ENCODE peak calls at places on chromosome X, in ten cellular contexts. One of them, this sample, is unnamed.

GRCh38 chrX:118513120-118513899 is 17.7 kb downstream of the DOCK11 start:
- DNase-seq in cardiac muscle cell: peak
- DNase-seq in fibroblast of the aortic adventitia: peak
- DNase-seq in tibial nerve: no peak
- DNase-seq in mucosa of descending colon: no peak
- DNase-seq in CD8-positive, alpha-beta T cell: no peak
- DNase-seq in choroid plexus epithelial cell: no peak
- DNase-seq in AG10803: peak
- DNase-seq in A549: no peak
- DNase-seq in heart right ventricle: no peak
- DNase-seq in this sample: no peak

GRCh38 chrX:49053223-49054072 is 5.4 kb upstream of the CCDC120 start:
- DNase-seq in choroid plexus epithelial cell: peak
- DNase-seq in A549: peak
- DNase-seq in mucosa of descending colon: peak
- DNase-seq in fibroblast of the aortic adventitia: peak
- DNase-seq in tibial nerve: no peak
- DNase-seq in AG10803: peak
- DNase-seq in cardiac muscle cell: peak
- DNase-seq in CD8-positive, alpha-beta T cell: peak
- DNase-seq in heart right ventricle: peak
- DNase-seq in this sample: peak

GRCh38 chrX:13688772-13689518 is at the start of gene RAB9A:
- DNase-seq in CD8-positive, alpha-beta T cell: peak
- DNase-seq in fibroblast of the aortic adventitia: peak
- DNase-seq in A549: peak
- DNase-seq in AG10803: peak
- DNase-seq in cardiac muscle cell: peak
- DNase-seq in heart right ventricle: peak
- DNase-seq in choroid plexus epithelial cell: peak
- DNase-seq in tibial nerve: peak
- DNase-seq in mucosa of descending colon: peak
- DNase-seq in this sample: peak

GRCh38 chrX:11967986-11968385 is 170.3 kb upstream of the FRMPD4 start:
- DNase-seq in choroid plexus epithelial cell: no peak
- DNase-seq in tibial nerve: no peak
- DNase-seq in heart right ventricle: no peak
- DNase-seq in A549: no peak
- DNase-seq in fibroblast of the aortic adventitia: peak
- DNase-seq in mucosa of descending colon: no peak
- DNase-seq in cardiac muscle cell: peak
- DNase-seq in CD8-positive, alpha-beta T cell: no peak
- DNase-seq in AG10803: no peak
- DNase-seq in this sample: no peak

GRCh38 chrX:130413415-130413814 is 11.6 kb downstream of the RBMX2 start:
- DNase-seq in heart right ventricle: no peak
- DNase-seq in mucosa of descending colon: no peak
- DNase-seq in fibroblast of the aortic adventitia: peak
- DNase-seq in A549: no peak
- DNase-seq in CD8-positive, alpha-beta T cell: no peak
- DNase-seq in AG10803: peak
- DNase-seq in cardiac muscle cell: peak
- DNase-seq in tibial nerve: no peak
- DNase-seq in choroid plexus epithelial cell: peak
- DNase-seq in this sample: no peak

GRCh38 chrX:9308426-9308825 is 156.4 kb upstream of the TBL1X start:
- DNase-seq in AG10803: no peak
- DNase-seq in mucosa of descending colon: no peak
- DNase-seq in heart right ventricle: no peak
- DNase-seq in choroid plexus epithelial cell: no peak
- DNase-seq in cardiac muscle cell: no peak
- DNase-seq in CD8-positive, alpha-beta T cell: no peak
- DNase-seq in fibroblast of the aortic adventitia: no peak
- DNase-seq in tibial nerve: no peak
- DNase-seq in A549: no peak
- DNase-seq in this sample: no peak

GRCh38 chrX:139720136-139720535 is 12.2 kb upstream of the MCF2 start:
- DNase-seq in tibial nerve: no peak
- DNase-seq in CD8-positive, alpha-beta T cell: no peak
- DNase-seq in AG10803: peak
- DNase-seq in A549: peak
- DNase-seq in heart right ventricle: no peak
- DNase-seq in cardiac muscle cell: peak
- DNase-seq in mucosa of descending colon: no peak
- DNase-seq in fibroblast of the aortic adventitia: peak
- DNase-seq in choroid plexus epithelial cell: peak
- DNase-seq in this sample: no peak

GRCh38 chrX:86002076-86002896 is 45.1 kb downstream of the CHM start:
- DNase-seq in CD8-positive, alpha-beta T cell: peak
- DNase-seq in cardiac muscle cell: no peak
- DNase-seq in AG10803: peak
- DNase-seq in A549: no peak
- DNase-seq in choroid plexus epithelial cell: peak
- DNase-seq in fibroblast of the aortic adventitia: peak
- DNase-seq in heart right ventricle: peak
- DNase-seq in tibial nerve: no peak
- DNase-seq in mucosa of descending colon: peak
- DNase-seq in this sample: no peak

GRCh38 chrX:20527458-20528099 is 260.9 kb upstream of the RPS6KA3 start:
- DNase-seq in tibial nerve: no peak
- DNase-seq in A549: peak
- DNase-seq in mucosa of descending colon: no peak
- DNase-seq in heart right ventricle: no peak
- DNase-seq in fibroblast of the aortic adventitia: peak
- DNase-seq in choroid plexus epithelial cell: peak
- DNase-seq in CD8-positive, alpha-beta T cell: no peak
- DNase-seq in AG10803: peak
- DNase-seq in cardiac muscle cell: peak
- DNase-seq in this sample: peak

GRCh38 chrX:153928846-153929245 is 2.8 kb upstream of the ARHGAP4 start:
- DNase-seq in heart right ventricle: no peak
- DNase-seq in CD8-positive, alpha-beta T cell: no peak
- DNase-seq in A549: no peak
- DNase-seq in cardiac muscle cell: no peak
- DNase-seq in fibroblast of the aortic adventitia: no peak
- DNase-seq in mucosa of descending colon: no peak
- DNase-seq in tibial nerve: no peak
- DNase-seq in AG10803: no peak
- DNase-seq in choroid plexus epithelial cell: no peak
- DNase-seq in this sample: peak
- TF ChIP-seq CTCF in heart right ventricle: no peak
- TF ChIP-seq CTCF in CD8-positive, alpha-beta T cell: no peak
- TF ChIP-seq CTCF in A549: no peak
- TF ChIP-seq CTCF in cardiac muscle cell: no peak
- TF ChIP-seq CTCF in fibroblast of the aortic adventitia: no peak
- TF ChIP-seq CTCF in mucosa of descending colon: no peak
- TF ChIP-seq CTCF in tibial nerve: no peak
- TF ChIP-seq CTCF in AG10803: no peak
- TF ChIP-seq CTCF in choroid plexus epithelial cell: no peak
- TF ChIP-seq CTCF in this sample: no peak

GRCh38 chrX:119602701-119603255 is 3.4 kb downstream of the NKRF start:
- DNase-seq in AG10803: no peak
- DNase-seq in cardiac muscle cell: no peak
- DNase-seq in A549: no peak
- DNase-seq in tibial nerve: no peak
- DNase-seq in fibroblast of the aortic adventitia: no peak
- DNase-seq in choroid plexus epithelial cell: no peak
- DNase-seq in mucosa of descending colon: no peak
- DNase-seq in CD8-positive, alpha-beta T cell: no peak
- DNase-seq in heart right ventricle: no peak
- DNase-seq in this sample: no peak

GRCh38 chrX:119606508-119607389 is 525 bp upstream of the NKRF start:
- DNase-seq in CD8-positive, alpha-beta T cell: no peak
- DNase-seq in mucosa of descending colon: no peak
- DNase-seq in tibial nerve: no peak
- DNase-seq in AG10803: peak
- DNase-seq in fibroblast of the aortic adventitia: peak
- DNase-seq in A549: no peak
- DNase-seq in cardiac muscle cell: peak
- DNase-seq in heart right ventricle: no peak
- DNase-seq in choroid plexus epithelial cell: peak
- DNase-seq in this sample: no peak

GRCh38 chrX:119605739-119606507 is at the start of gene NKRF:
- DNase-seq in tibial nerve: peak
- DNase-seq in fibroblast of the aortic adventitia: no peak
- DNase-seq in AG10803: peak
- DNase-seq in cardiac muscle cell: peak
- DNase-seq in A549: peak
- DNase-seq in mucosa of descending colon: peak
- DNase-seq in heart right ventricle: peak
- DNase-seq in choroid plexus epithelial cell: peak
- DNase-seq in CD8-positive, alpha-beta T cell: peak
- DNase-seq in this sample: peak

GRCh38 chrX:119605398-119605738 is 856 bp downstream of the NKRF start:
- DNase-seq in fibroblast of the aortic adventitia: no peak
- DNase-seq in mucosa of descending colon: peak
- DNase-seq in choroid plexus epithelial cell: peak
- DNase-seq in cardiac muscle cell: no peak
- DNase-seq in A549: peak
- DNase-seq in AG10803: no peak
- DNase-seq in tibial nerve: no peak
- DNase-seq in heart right ventricle: peak
- DNase-seq in CD8-positive, alpha-beta T cell: peak
- DNase-seq in this sample: peak

GRCh38 chrX:119604778-119605177 is 1.4 kb downstream of the NKRF start:
- DNase-seq in mucosa of descending colon: no peak
- DNase-seq in CD8-positive, alpha-beta T cell: no peak
- DNase-seq in AG10803: no peak
- DNase-seq in tibial nerve: no peak
- DNase-seq in choroid plexus epithelial cell: peak
- DNase-seq in fibroblast of the aortic adventitia: no peak
- DNase-seq in cardiac muscle cell: no peak
- DNase-seq in A549: no peak
- DNase-seq in heart right ventricle: no peak
- DNase-seq in this sample: no peak
- H3K4me3 ChIP-seq in mucosa of descending colon: no peak
- H3K4me3 ChIP-seq in CD8-positive, alpha-beta T cell: peak
- H3K4me3 ChIP-seq in AG10803: peak
- H3K4me3 ChIP-seq in tibial nerve: peak
- H3K4me3 ChIP-seq in choroid plexus epithelial cell: peak
- H3K4me3 ChIP-seq in fibroblast of the aortic adventitia: peak
- H3K4me3 ChIP-seq in cardiac muscle cell: peak
- H3K4me3 ChIP-seq in A549: peak
- H3K4me3 ChIP-seq in heart right ventricle: peak
- H3K4me3 ChIP-seq in this sample: peak

GRCh38 chrX:131677655-131678628 is 134.1 kb downstream of the OR13H1 start:
- DNase-seq in choroid plexus epithelial cell: peak
- DNase-seq in tibial nerve: no peak
- DNase-seq in CD8-positive, alpha-beta T cell: peak
- DNase-seq in cardiac muscle cell: peak
- DNase-seq in heart right ventricle: peak
- DNase-seq in fibroblast of the aortic adventitia: peak
- DNase-seq in mucosa of descending colon: no peak
- DNase-seq in AG10803: peak
- DNase-seq in A549: peak
- DNase-seq in this sample: peak

GRCh38 chrX:131671714-131672113 is 127.8 kb downstream of the OR13H1 start:
- DNase-seq in fibroblast of the aortic adventitia: no peak
- DNase-seq in mucosa of descending colon: no peak
- DNase-seq in choroid plexus epithelial cell: no peak
- DNase-seq in CD8-positive, alpha-beta T cell: no peak
- DNase-seq in AG10803: no peak
- DNase-seq in A549: no peak
- DNase-seq in cardiac muscle cell: no peak
- DNase-seq in heart right ventricle: no peak
- DNase-seq in tibial nerve: no peak
- DNase-seq in this sample: no peak

DNA sequence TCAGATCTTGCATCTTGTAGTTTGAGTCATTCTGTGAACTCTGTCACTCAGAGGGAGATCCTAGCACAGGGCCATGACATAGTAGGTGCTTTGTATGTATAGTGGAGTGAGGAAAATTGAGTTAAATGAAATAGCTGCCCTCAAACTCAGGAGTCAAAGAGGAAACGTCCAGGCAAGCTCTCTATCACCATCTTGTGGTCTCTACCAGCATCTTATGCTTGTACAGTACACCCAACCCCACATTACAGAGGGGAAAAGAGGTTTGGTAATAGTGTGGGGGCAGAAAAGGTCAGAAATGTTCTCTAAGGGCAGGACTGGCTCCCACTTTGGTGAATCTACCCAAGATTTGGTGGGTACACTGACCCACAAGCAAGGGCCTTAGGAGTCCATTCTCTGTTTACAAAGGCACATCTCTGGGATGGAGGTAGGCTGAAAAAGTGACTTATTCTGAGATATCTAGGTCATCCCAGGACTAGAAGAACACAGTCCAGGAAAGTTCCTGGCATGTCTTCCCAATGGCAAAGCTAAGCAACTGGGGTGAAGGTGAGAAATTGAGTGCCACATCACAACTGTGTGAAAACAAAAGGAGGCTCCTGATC is 131.8 kb downstream of the OR13H1 start:
- DNase-seq in cardiac muscle cell: peak
- DNase-seq in mucosa of descending colon: no peak
- DNase-seq in A549: peak
- DNase-seq in tibial nerve: no peak
- DNase-seq in heart right ventricle: no peak
- DNase-seq in fibroblast of the aortic adventitia: peak
- DNase-seq in CD8-positive, alpha-beta T cell: no peak
- DNase-seq in choroid plexus epithelial cell: peak
- DNase-seq in AG10803: no peak
- DNase-seq in this sample: peak
- TF ChIP-seq CTCF in cardiac muscle cell: peak
- TF ChIP-seq CTCF in mucosa of descending colon: no peak
- TF ChIP-seq CTCF in A549: peak
- TF ChIP-seq CTCF in tibial nerve: peak
- TF ChIP-seq CTCF in heart right ventricle: peak
- TF ChIP-seq CTCF in fibroblast of the aortic adventitia: peak
- TF ChIP-seq CTCF in CD8-positive, alpha-beta T cell: no peak
- TF ChIP-seq CTCF in choroid plexus epithelial cell: peak
- TF ChIP-seq CTCF in AG10803: peak
- TF ChIP-seq CTCF in this sample: peak

GRCh38 chrX:10356979-10357378 is 200.2 kb downstream of the CLCN4 start:
- DNase-seq in fibroblast of the aortic adventitia: peak
- DNase-seq in tibial nerve: no peak
- DNase-seq in mucosa of descending colon: no peak
- DNase-seq in AG10803: peak
- DNase-seq in heart right ventricle: no peak
- DNase-seq in choroid plexus epithelial cell: no peak
- DNase-seq in A549: no peak
- DNase-seq in cardiac muscle cell: peak
- DNase-seq in CD8-positive, alpha-beta T cell: no peak
- DNase-seq in this sample: no peak

GRCh38 chrX:10365532-10366265 is 208.9 kb downstream of the CLCN4 start:
- DNase-seq in choroid plexus epithelial cell: no peak
- DNase-seq in heart right ventricle: no peak
- DNase-seq in cardiac muscle cell: no peak
- DNase-seq in tibial nerve: no peak
- DNase-seq in A549: no peak
- DNase-seq in AG10803: no peak
- DNase-seq in CD8-positive, alpha-beta T cell: no peak
- DNase-seq in mucosa of descending colon: no peak
- DNase-seq in fibroblast of the aortic adventitia: no peak
- DNase-seq in this sample: no peak

DNA sequence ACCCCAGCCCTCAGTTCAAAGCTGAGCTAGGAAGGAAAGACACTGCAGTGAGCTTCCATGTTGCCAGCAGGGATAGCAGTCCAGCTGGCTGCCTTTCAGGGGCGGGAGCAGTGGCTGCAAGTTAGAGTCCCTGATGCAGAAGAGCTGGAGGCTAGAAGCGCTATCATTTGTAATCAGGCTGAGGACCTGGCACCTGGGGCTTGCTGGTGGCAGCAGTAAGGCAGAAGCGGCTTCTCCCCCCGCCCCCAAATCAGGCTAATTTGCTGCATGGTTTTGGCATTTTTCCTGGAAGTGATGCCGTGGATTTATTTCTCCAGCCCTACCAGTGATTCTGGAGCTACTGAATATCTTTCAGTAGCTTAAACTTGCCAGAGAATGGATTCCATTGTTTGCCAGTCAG is 203.3 kb downstream of the CLCN4 start:
- DNase-seq in cardiac muscle cell: peak
- DNase-seq in mucosa of descending colon: no peak
- DNase-seq in choroid plexus epithelial cell: no peak
- DNase-seq in tibial nerve: no peak
- DNase-seq in fibroblast of the aortic adventitia: peak
- DNase-seq in CD8-positive, alpha-beta T cell: no peak
- DNase-seq in AG10803: peak
- DNase-seq in heart right ventricle: peak
- DNase-seq in A549: no peak
- DNase-seq in this sample: no peak
- H3K4me3 ChIP-seq in cardiac muscle cell: no peak
- H3K4me3 ChIP-seq in mucosa of descending colon: no peak
- H3K4me3 ChIP-seq in choroid plexus epithelial cell: no peak
- H3K4me3 ChIP-seq in tibial nerve: no peak
- H3K4me3 ChIP-seq in fibroblast of the aortic adventitia: no peak
- H3K4me3 ChIP-seq in CD8-positive, alpha-beta T cell: no peak
- H3K4me3 ChIP-seq in AG10803: no peak
- H3K4me3 ChIP-seq in heart right ventricle: no peak
- H3K4me3 ChIP-seq in A549: no peak
- H3K4me3 ChIP-seq in this sample: no peak

This sample was measured in A673.